ENCODE peak calls at places on chromosomes 6 and 20, in four cellular contexts. Y, T, A and J are unnamed samples.

GRCh38 chr20:50762045-50762422 is 30.7 kb downstream of the PARD6B start:
- DNase-seq in Y (no peak), T (no peak), A (no peak), J (no peak)

GRCh38 chr6:21235162-21235561 is 358.4 kb upstream of the SOX4 start:
- DNase-seq in Y (no peak), T (no peak), A (no peak), J (no peak)

GRCh38 chr6:20417819-20418218 is 16.1 kb downstream of the E2F3 start:
- DNase-seq in Y (no peak), T (no peak), A (no peak), J (peak)

GRCh38 chr6:14250573-14250972 is 133.0 kb downstream of the CD83 start:
- DNase-seq in Y (no peak), T (no peak), A (no peak), J (no peak)

GRCh38 chr20:63172726-63173125 is 43.2 kb downstream of the YTHDF1 start:
- DNase-seq in Y (no peak), T (peak), A (no peak), J (peak)

GRCh38 chr6:41578714-41579610 is 32.8 kb downstream of the FOXP4 start:
- DNase-seq in Y (no peak), T (no peak), A (no peak), J (peak)

GRCh38 chr6:113526553-113526952 is 330.6 kb upstream of the MARCKS start:
- DNase-seq in Y (no peak), T (no peak), A (no peak), J (no peak)

GRCh38 chr6:63785006-63785405 is 149.4 kb downstream of the PHF3 start:
- DNase-seq in Y (no peak), T (no peak), A (no peak), J (no peak)

GRCh38 chr6:157442296-157442695 is 61.3 kb downstream of the ZDHHC14 start:
- DNase-seq in Y (no peak), T (no peak), A (no peak), J (no peak)

GRCh38 chr6:75268121-75268987 is 16.2 kb downstream of the TMEM30A start:
- DNase-seq in Y (no peak), T (no peak), A (no peak), J (no peak)

GRCh38 chr6:99606670-99607415 is at the start of gene PRDM13:
- DNase-seq in Y (no peak), T (no peak), A (no peak), J (no peak)

GRCh38 chr6:18596529-18596835 is 209.3 kb downstream of the RNF144B start:
- DNase-seq in Y (no peak), T (no peak), A (no peak), J (no peak)

GRCh38 chr6:108673602-108674001 is 112.9 kb downstream of the FOXO3 start:
- DNase-seq in Y (no peak), T (peak), A (no peak), J (no peak)

GRCh38 chr20:12614764-12615163 is 394.0 kb upstream of the SPTLC3 start:
- DNase-seq in Y (no peak), T (no peak), A (no peak), J (no peak)

GRCh38 chr6:88367248-88367647 is 201.1 kb upstream of the CNR1 start:
- DNase-seq in Y (no peak), T (no peak), A (no peak), J (no peak)

GRCh38 chr6:88166901-88167624 is 916 bp upstream of the CNR1 start:
- DNase-seq in Y (no peak), T (no peak), A (no peak), J (no peak)

GRCh38 chr6:84508981-84509380 is 255.4 kb downstream of the TBX18 start:
- DNase-seq in Y (no peak), T (no peak), A (no peak), J (no peak)

GRCh38 chr6:38387461-38387860 is 252.3 kb downstream of the BTBD9 start:
- DNase-seq in Y (no peak), T (no peak), A (no peak), J (no peak)

GRCh38 chr20:41889125-41889870 is 271.1 kb upstream of the CHD6 start:
- DNase-seq in Y (no peak), T (peak), A (no peak), J (peak)

GRCh38 chr20:33993800-33994623 is at the start of gene RALY:
- DNase-seq in Y (peak), T (peak), A (no peak), J (peak)

GRCh38 chr6:28719275-28719940 is 193.7 kb downstream of the GPX5 start:
- DNase-seq in Y (no peak), T (peak), A (no peak), J (peak)

GRCh38 chr6:141393405-141394124 is 739.2 kb upstream of the GJE1 start:
- DNase-seq in Y (no peak), T (no peak), A (no peak), J (no peak)

GRCh38 chr6:43036712-43037111 is 15.3 kb downstream of the RRP36 start:
- DNase-seq in Y (no peak), T (no peak), A (no peak), J (no peak)

GRCh38 chr6:110398778-110399177 is 16.6 kb downstream of the DDO start:
- DNase-seq in Y (no peak), T (no peak), A (no peak), J (no peak)

GRCh38 chr6:132456700-132457143 is 55.4 kb upstream of the MOXD1 start:
- DNase-seq in Y (no peak), T (no peak), A (peak), J (no peak)

GRCh38 chr6:161142957-161143296 is 130.9 kb downstream of the AGPAT4 start:
- DNase-seq in Y (no peak), T (no peak), A (no peak), J (no peak)

GRCh38 chr20:19784511-19785172 is 26.6 kb downstream of the RIN2 start:
- DNase-seq in Y (no peak), T (peak), A (peak), J (peak)

GRCh38 chr6:45531999-45532605 is 154.4 kb upstream of the SUPT3H start:
- DNase-seq in Y (no peak), T (no peak), A (no peak), J (no peak)

GRCh38 chr6:131250121-131250520 is 114.9 kb downstream of the AKAP7 start:
- DNase-seq in Y (no peak), T (no peak), A (peak), J (no peak)

GRCh38 chr20:32289661-32290431 is 12.4 kb downstream of the KIF3B start:
- DNase-seq in Y (no peak), T (peak), A (no peak), J (no peak)

GRCh38 chr6:14713008-14713452 is 532.8 kb upstream of the JARID2 start:
- DNase-seq in Y (no peak), T (no peak), A (no peak), J (no peak)

GRCh38 chr6:53250761-53251672 is 97.7 kb downstream of the ELOVL5 start:
- DNase-seq in Y (no peak), T (no peak), A (no peak), J (no peak)

GRCh38 chr6:33197431-33198048 is 2.9 kb downstream of the RXRB start:
- DNase-seq in Y (no peak), T (peak), A (no peak), J (peak)

GRCh38 chr6:39496951-39497350 is 174.4 kb upstream of the KCNK16 start:
- DNase-seq in Y (no peak), T (no peak), A (no peak), J (no peak)

GRCh38 chr6:135181333-135182119 is 418 bp downstream of the MYB start:
- DNase-seq in Y (no peak), T (no peak), A (no peak), J (peak)

GRCh38 chr20:1538655-1539054 is 18.9 kb downstream of the SIRPD start:
- DNase-seq in Y (no peak), T (no peak), A (no peak), J (no peak)

GRCh38 chr20:1539816-1540215 is 17.7 kb downstream of the SIRPD start:
- DNase-seq in Y (no peak), T (no peak), A (no peak), J (no peak)

GRCh38 chr20:1535420-1536175 is 21.9 kb downstream of the SIRPD start:
- DNase-seq in Y (no peak), T (no peak), A (peak), J (no peak)

GRCh38 chr20:1537731-1538058 is 19.8 kb downstream of the SIRPD start:
- DNase-seq in Y (no peak), T (no peak), A (no peak), J (no peak)

DNA sequence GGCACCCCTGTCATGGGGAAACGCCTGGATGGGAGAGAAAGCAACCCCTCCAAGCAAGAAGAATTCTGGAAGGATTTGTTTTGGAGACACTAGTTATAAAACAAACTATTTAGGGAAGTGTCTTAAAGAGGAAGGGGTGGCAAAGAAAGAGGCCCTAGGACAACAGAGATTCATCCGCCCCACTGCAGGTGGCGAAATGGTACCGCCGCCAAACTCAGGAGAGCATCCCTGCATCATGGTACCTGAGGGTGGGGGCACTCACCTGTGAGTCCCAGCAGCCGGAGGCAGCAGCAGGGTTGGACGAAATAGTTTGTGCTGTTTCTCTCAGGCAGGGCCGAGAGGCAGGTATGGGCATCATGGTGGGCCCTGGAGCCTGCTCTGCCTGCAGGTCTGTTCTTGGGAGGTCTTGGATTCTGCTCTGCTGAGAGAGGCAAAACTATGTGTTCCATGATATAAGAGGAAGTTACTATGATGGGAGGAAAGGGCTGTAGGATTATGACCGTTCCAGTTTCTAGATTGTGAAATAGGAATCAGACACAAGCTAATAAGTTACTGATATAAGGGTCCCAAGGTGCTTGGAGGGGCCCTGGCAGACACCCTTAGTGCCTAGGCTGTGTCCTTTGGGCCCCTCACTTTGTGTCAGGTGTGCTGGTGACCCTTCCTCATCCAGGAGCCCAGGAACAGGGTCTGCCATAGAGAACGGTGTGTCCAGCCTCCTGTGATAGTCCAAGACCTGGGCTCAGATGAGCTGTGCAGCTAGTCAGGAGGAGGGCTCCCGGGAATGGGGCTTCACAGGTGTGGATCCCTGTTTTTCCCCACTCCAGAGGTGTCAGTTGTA is 20.4 kb downstream of the SIRPD start:
- DNase-seq in Y (no peak), T (no peak), A (no peak), J (no peak)
- TF ChIP-seq BRCA1 in Y (no peak), T (no peak), A (no peak), J (no peak)

DNA sequence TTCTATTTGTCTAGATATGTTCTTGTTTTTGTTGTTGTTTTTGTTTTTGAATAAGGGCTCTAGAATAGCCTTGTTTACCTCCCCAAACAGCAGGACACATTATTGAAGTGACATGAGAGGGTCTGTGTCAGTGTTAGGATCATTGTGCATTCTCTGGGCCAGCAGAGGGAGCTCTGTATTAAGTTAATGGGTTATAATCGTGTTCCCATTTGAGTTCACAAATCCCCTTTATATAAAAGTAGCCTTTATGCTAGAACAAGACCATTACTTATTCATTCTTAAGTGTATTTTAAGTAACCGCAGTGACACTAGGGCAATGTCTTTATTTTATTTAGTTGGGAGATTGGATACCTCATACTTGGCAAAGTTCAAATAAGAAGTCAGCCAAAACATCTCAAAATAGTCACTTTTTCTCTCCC is 44.8 kb downstream of the STK4 start:
- DNase-seq in Y (no peak), T (peak), A (no peak), J (peak)
- TF ChIP-seq BRCA1 in Y (no peak), T (no peak), A (no peak), J (no peak)

DNA sequence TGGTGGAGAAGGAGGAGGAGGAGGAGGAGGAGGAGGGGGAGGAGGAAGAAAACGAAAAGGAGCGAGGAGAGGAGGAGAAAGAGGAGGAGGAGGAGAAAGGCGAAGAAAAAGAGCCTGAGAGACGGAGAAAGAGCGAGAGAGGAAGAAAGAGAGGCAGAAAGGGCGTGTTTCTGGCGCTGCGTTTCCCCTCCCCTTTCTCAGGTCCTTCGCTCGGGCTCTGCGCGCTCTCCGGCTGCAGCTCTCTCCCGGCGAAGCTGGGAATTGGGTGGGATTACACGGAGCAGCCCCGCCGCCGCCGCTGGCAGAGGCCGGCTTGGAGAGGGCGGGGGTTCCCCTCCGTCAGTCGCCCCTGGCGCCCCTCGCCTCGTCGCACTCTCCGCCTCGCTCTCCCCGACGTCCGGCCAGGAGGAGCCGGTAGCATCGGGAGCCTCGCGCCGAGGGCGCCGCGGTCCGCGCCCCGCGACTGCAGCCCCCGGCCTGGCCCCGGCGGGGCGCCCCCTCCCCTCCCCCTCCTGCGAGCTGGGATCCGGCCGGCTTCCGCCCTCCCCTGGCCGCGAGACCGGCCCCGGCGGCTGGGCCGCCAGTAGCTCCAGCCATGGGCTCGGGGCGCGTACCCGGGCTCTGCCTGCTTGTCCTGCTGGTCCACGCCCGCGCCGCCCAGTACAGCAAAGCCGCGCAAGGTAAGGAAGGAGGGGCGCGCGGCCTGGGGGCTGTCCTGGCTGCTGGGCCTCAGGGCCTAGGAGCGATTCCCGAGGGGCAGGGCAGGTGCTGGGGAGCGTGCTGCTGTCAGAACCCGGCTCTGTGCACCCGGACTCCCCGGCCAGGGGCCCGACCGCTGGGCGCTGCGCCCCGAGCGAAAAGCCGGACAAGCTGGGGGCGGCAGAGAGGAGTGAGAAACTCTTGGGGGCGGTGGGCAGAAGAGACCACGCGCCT is at the start of gene SCUBE3:
- DNase-seq in Y (no peak), T (no peak), A (no peak), J (peak)
- TF ChIP-seq BRCA1 in Y (no peak), T (no peak), A (no peak), J (no peak)

DNA sequence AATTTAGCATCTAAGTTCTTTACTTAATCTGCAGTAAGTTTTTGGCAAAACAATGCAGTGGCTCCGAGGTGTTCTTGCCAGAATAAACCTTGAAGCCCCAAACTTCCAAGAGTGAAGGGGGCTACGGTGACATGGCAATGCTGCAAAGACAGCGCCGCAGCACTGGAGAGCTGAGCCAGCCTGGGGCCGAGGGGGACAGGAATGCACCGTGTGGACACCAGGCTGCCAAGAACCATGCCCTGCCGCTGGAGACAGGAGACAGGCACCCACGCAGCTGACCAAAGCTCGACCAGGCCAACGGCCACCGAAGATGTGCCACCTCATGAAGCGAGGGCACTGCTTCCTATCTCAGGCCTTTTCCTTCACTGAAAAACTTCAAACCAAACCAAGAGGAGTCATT is 133.4 kb downstream of the PRND start:
- DNase-seq in Y (no peak), T (no peak), A (no peak), J (no peak)
- TF ChIP-seq BRCA1 in Y (no peak), T (no peak), A (no peak), J (no peak)

DNA sequence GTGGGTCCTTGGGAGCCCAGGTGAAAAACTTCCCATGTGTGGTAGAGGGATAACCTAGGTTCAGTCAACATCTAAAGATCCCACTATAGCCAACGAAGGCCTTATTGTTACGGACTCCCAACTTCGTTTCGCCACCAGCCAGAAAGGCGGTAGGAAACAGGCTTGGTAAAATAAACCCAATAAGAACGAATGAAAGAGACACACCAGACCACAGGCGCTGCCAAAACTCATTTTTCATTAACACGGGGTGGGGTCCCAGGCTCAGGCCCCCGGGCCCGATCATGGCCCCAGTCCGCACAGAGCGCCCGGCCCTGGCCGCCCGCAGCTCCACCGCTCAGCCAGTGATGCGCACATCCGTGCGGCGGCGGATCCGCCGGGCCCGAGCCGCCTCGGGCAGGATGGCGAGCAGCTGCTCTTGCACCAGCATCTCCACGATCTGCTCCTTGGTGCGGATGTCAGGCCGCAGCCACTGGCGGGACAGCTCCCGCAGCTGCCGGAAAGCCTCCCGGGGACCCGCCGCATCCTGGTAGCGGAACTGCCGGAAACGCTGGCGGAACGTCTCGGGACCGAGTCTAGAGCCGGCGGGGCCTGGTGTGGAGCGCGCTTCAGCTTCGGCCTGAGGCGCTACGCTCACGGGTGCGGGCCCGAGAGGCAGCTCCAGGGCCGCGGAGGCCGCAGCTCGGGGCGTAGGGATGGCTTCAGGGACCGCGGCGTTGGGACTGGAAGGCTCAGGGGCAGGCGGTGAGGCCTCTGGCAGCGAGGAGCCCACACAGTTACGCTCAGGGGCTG is 697 bp downstream of the SCAND1 start:
- DNase-seq in Y (no peak), T (no peak), A (no peak), J (peak)
- TF ChIP-seq BRCA1 in Y (no peak), T (no peak), A (no peak), J (no peak)